ENCODE peak calls at places on chromosomes 12 and 14, in four cellular contexts. One of them, this sample, is unnamed.

GRCh38 chr12:20368653-20369163 is 371 bp downstream of the PDE3A start:
- DNase-seq in neural crest cell: peak
- DNase-seq in coronary artery: peak
- DNase-seq in right lobe of liver: no peak
- DNase-seq in this sample: no peak

GRCh38 chr14:91264151-91265150 is 19.9 kb upstream of the GPR68 start:
- DNase-seq in neural crest cell: no peak
- DNase-seq in coronary artery: no peak
- DNase-seq in right lobe of liver: no peak
- DNase-seq in this sample: no peak

GRCh38 chr14:61125314-61126082 is 144.5 kb downstream of the SLC38A6 start:
- DNase-seq in right lobe of liver: no peak
- DNase-seq in coronary artery: no peak
- DNase-seq in neural crest cell: no peak
- DNase-seq in this sample: no peak

GRCh38 chr14:91105673-91106072 is 8.2 kb upstream of the DGLUCY start:
- DNase-seq in right lobe of liver: no peak
- DNase-seq in coronary artery: no peak
- DNase-seq in neural crest cell: no peak
- DNase-seq in this sample: no peak

GRCh38 chr12:27952510-27952909 is 20.0 kb downstream of the PTHLH start:
- DNase-seq in right lobe of liver: no peak
- DNase-seq in neural crest cell: no peak
- DNase-seq in coronary artery: no peak
- DNase-seq in this sample: no peak

GRCh38 chr12:25423355-25423754 is 129.7 kb downstream of the LMNTD1 start:
- DNase-seq in neural crest cell: no peak
- DNase-seq in coronary artery: no peak
- DNase-seq in right lobe of liver: no peak
- DNase-seq in this sample: no peak

GRCh38 chr12:74747305-74747704 is 209.7 kb downstream of the ATXN7L3B start:
- DNase-seq in neural crest cell: no peak
- DNase-seq in right lobe of liver: no peak
- DNase-seq in coronary artery: no peak
- DNase-seq in this sample: no peak

GRCh38 chr14:57835751-57836150 is 30.1 kb downstream of the SLC35F4 start:
- DNase-seq in coronary artery: no peak
- DNase-seq in neural crest cell: no peak
- DNase-seq in right lobe of liver: no peak
- DNase-seq in this sample: no peak

GRCh38 chr12:104799458-104799857 is 158.6 kb downstream of the SLC41A2 start:
- DNase-seq in right lobe of liver: no peak
- DNase-seq in coronary artery: no peak
- DNase-seq in neural crest cell: peak
- DNase-seq in this sample: no peak